ENCODE peak calls at places on chromosomes 2 and 18, in ten cellular contexts. E is body of pancreas; B is HFF-Myc; H is astrocyte; N is aorta; G is M059J; S is gastrocnemius medialis; X is Calu3; F is mesothelial cell of epicardium; Z is stimulated activated CD4-positive, alpha-beta T cell treated with anti-CD3 and anti-CD28 coated beads, Interleukin-12 subunit alpha, Interleukin-12 subunit beta, amount 100 ng/mL, for 4 hours. Y is an unnamed sample.

GRCh38 chr2:63786506-63786905 is 55.2 kb upstream of the UGP2 start:
- DNase-seq in S (no peak), X (no peak), G (no peak), F (no peak), N (no peak), H (no peak), Z (no peak), E (no peak), B (no peak), Y (no peak)

GRCh38 chr2:144322379-144322778 is 197.5 kb downstream of the ZEB2 start:
- DNase-seq in F (no peak), B (no peak), X (no peak), S (no peak), H (no peak), E (no peak), Z (no peak), G (no peak), N (no peak), Y (no peak)

GRCh38 chr2:23537991-23538390 is 153.0 kb downstream of the KLHL29 start:
- DNase-seq in Z (no peak), B (no peak), S (no peak), F (no peak), N (no peak), G (no peak), H (no peak), X (no peak), E (no peak), Y (no peak)

GRCh38 chr18:68219867-68220266 is 495.0 kb downstream of the TMX3 start:
- DNase-seq in F (no peak), S (no peak), B (no peak), X (no peak), H (peak), G (no peak), E (no peak), N (no peak), Z (no peak), Y (no peak)

GRCh38 chr2:64748561-64748960 is 94.8 kb upstream of the SERTAD2 start:
- DNase-seq in B (no peak), E (no peak), F (no peak), S (no peak), X (no peak), H (no peak), N (no peak), Z (no peak), G (no peak), Y (no peak)

GRCh38 chr2:80852808-80853139 is 548.2 kb upstream of the LRRTM1 start:
- DNase-seq in X (no peak), N (no peak), G (no peak), E (no peak), Z (no peak), F (no peak), H (no peak), B (no peak), S (no peak), Y (no peak)

GRCh38 chr2:145431181-145431951 is 911.4 kb upstream of the ZEB2 start:
- DNase-seq in H (no peak), B (no peak), X (peak), F (no peak), G (no peak), Z (no peak), N (no peak), S (no peak), E (peak), Y (no peak)

GRCh38 chr18:24672165-24672950 is 211.9 kb downstream of the HRH4 start:
- DNase-seq in G (peak), F (no peak), S (no peak), H (no peak), E (no peak), N (no peak), Z (no peak), B (no peak), X (no peak), Y (no peak)

GRCh38 chr18:69233465-69234054 is 167.1 kb upstream of the DOK6 start:
- DNase-seq in S (no peak), H (peak), B (no peak), F (no peak), X (no peak), N (no peak), E (no peak), Z (no peak), G (no peak), Y (no peak)

GRCh38 chr2:119756837-119757236 is 2.9 kb upstream of the PTPN4 start:
- DNase-seq in X (no peak), S (peak), B (no peak), G (peak), H (peak), Z (peak), F (no peak), N (peak), E (peak), Y (no peak)

Y was measured in omental fat pad.